ENCODE peak calls at places on chromosomes 1 and 21, in eight cellular contexts. S is IMR-90, X is neural crest cell, D is left ventricle myocardium inferior, W is RWPE2, M is colonic mucosa, C is choroid plexus epithelial cell, Y is psoas muscle. U is an unnamed sample.

GRCh38 chr21:37532868-37533780 is 166.6 kb downstream of the DYRK1A start:
- DNase-seq in S (peak), X (no peak), D (no peak), W (peak), M (no peak), C (peak), Y (no peak), U (no peak)

GRCh38 chr1:216766633-216767325 is 43.5 kb upstream of the ESRRG start:
- DNase-seq in S (no peak), X (no peak), D (no peak), W (no peak), M (no peak), C (no peak), Y (no peak), U (no peak)

GRCh38 chr1:77797991-77798390 is 18.5 kb downstream of the MIGA1 start:
- DNase-seq in S (peak), X (no peak), D (no peak), W (no peak), M (no peak), C (peak), Y (no peak), U (no peak)

GRCh38 chr1:91777196-91777595 is 108.8 kb downstream of the TGFBR3 start:
- DNase-seq in S (no peak), X (no peak), D (no peak), W (no peak), M (no peak), C (no peak), Y (no peak), U (no peak)

GRCh38 chr1:157659576-157660247 is 40.9 kb downstream of the FCRL3 start:
- DNase-seq in S (no peak), X (no peak), D (no peak), W (no peak), M (no peak), C (no peak), Y (no peak), U (no peak)

GRCh38 chr1:206700445-206701036 is 15.8 kb downstream of the MAPKAPK2 start:
- DNase-seq in S (peak), X (no peak), D (no peak), W (no peak), M (no peak), C (peak), Y (no peak), U (no peak)

GRCh38 chr21:31204801-31205200 is 139.3 kb downstream of the TIAM1 start:
- DNase-seq in S (no peak), X (no peak), D (no peak), W (no peak), M (no peak), C (no peak), Y (no peak), U (no peak)

GRCh38 chr1:195336718-195337269 is 1271.4 kb downstream of the KCNT2 start:
- DNase-seq in S (no peak), X (no peak), D (no peak), W (no peak), M (no peak), C (no peak), Y (no peak), U (no peak)

GRCh38 chr1:28246427-28246832 is 10.5 kb downstream of the ATP5IF1 start:
- DNase-seq in S (peak), X (no peak), D (no peak), W (no peak), M (peak), C (peak), Y (no peak), U (no peak)

GRCh38 chr1:32250893-32251716 is at the start of gene LCK:
- DNase-seq in S (no peak), X (no peak), D (no peak), W (no peak), M (no peak), C (no peak), Y (no peak), U (no peak)

GRCh38 chr1:145690587-145691558 is 16.3 kb downstream of the PDZK1 start:
- DNase-seq in S (peak), X (no peak), D (no peak), W (no peak), M (no peak), C (peak), Y (peak), U (no peak)

GRCh38 chr1:40451238-40451585 is 936 bp downstream of the ZFP69B start:
- DNase-seq in S (no peak), X (no peak), D (no peak), W (no peak), M (no peak), C (no peak), Y (no peak), U (no peak)

GRCh38 chr1:204520834-204521709 is 4.9 kb downstream of the MDM4 start:
- DNase-seq in S (peak), X (no peak), D (no peak), W (no peak), M (no peak), C (peak), Y (no peak), U (no peak)

GRCh38 chr1:44881011-44881632 is 38.1 kb upstream of the PTCH2 start:
- DNase-seq in S (peak), X (no peak), D (no peak), W (no peak), M (no peak), C (peak), Y (peak), U (no peak)

DNA sequence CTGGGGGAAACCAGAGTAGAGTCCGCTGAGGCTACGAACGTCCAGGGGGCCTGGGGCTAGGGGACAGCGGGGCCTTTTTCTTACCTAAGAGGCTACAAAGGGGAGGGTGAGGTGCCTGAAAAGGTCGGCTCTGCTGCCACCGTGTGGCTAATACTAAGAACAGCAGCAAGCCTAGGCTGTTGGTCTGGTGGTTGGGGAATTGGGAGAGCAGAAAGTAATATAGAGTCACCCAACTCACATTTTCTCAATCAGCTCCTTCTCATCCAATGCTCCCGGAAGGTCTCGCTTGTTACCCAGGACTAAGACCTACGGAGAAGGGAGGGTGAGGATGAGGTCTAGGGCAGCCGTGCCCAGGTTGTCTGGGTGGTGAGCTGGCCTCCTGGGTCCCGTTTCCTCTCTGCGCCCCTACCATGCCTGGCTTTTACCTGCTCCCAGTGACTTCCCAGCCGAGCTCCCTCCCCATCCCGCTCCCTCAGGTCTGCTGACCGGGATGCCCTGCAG is 9.3 kb downstream of the ARL8A start:
- DNase-seq in S (peak), X (peak), D (peak), W (no peak), M (peak), C (peak), Y (peak), U (no peak)
- TF ChIP-seq CTCF in S (peak), X (peak), D (peak), W (peak), M (peak), C (peak), Y (peak), U (peak)

GRCh38 chr21:42522771-42523170 is 9.1 kb downstream of the SLC37A1 start:
- DNase-seq in S (no peak), X (no peak), D (no peak), W (no peak), M (no peak), C (no peak), Y (no peak), U (no peak)

GRCh38 chr21:42521805-42522204 is 8.2 kb downstream of the SLC37A1 start:
- DNase-seq in S (no peak), X (no peak), D (no peak), W (no peak), M (no peak), C (no peak), Y (no peak), U (no peak)

GRCh38 chr21:42522271-42522670 is 8.6 kb downstream of the SLC37A1 start:
- DNase-seq in S (no peak), X (no peak), D (no peak), W (no peak), M (no peak), C (no peak), Y (no peak), U (no peak)

GRCh38 chr21:42521384-42521783 is 7.7 kb downstream of the SLC37A1 start:
- DNase-seq in S (no peak), X (no peak), D (no peak), W (no peak), M (no peak), C (no peak), Y (no peak), U (no peak)

GRCh38 chr21:42520628-42521253 is 7.1 kb downstream of the SLC37A1 start:
- DNase-seq in S (no peak), X (peak), D (no peak), W (no peak), M (no peak), C (peak), Y (no peak), U (no peak)
- TF ChIP-seq CTCF in S (no peak), X (peak), D (peak), W (no peak), M (no peak), C (peak), Y (no peak), U (peak)

DNA sequence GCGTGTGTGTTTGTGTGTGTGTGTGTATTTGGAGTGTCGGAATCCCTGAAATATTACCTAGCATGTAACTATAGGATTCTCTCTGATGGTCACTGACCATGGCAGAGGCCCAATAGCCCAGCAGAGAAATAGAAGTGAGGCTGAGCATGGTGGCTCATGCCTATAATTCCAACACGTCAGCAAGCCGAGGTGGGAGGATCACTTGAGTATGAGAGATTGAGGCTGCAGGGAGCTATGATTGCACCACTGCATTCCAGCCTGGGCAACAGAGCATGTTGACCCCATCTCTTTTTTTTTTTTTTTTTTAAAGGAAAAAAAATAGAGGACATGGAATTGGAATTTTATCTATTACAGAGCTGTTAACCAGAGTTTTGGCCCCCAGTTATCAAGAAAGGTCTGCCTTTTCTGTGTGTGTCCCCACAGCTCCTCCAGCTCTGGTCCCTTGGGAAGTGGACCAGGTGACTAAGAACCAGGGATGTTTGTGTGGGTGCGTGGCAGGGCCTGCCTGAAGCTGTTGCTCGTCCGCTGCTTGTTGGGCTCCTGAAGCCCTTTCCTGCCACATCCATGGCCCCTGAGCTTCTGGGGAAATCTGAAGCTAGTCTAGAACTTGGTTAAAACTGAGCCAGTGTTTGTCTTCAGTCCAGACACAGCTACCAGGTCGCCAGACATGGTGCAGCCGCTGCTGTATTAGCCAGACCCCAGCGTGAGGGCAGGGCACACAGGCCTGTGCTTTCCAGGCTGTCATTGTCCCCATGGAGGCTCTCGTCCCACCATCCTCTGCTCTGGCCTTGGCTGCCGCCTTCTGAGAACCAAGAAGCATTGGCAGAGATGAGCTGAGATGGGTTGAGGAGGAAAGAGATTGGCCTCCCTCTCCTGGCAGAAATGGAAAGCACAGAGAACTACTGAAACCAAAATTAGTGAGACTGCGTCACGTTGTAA is 25.5 kb downstream of the CAPN9 start:
- DNase-seq in S (peak), X (no peak), D (peak), W (no peak), M (peak), C (peak), Y (no peak), U (peak)
- TF ChIP-seq CTCF in S (peak), X (peak), D (peak), W (peak), M (peak), C (peak), Y (peak), U (peak)

DNA sequence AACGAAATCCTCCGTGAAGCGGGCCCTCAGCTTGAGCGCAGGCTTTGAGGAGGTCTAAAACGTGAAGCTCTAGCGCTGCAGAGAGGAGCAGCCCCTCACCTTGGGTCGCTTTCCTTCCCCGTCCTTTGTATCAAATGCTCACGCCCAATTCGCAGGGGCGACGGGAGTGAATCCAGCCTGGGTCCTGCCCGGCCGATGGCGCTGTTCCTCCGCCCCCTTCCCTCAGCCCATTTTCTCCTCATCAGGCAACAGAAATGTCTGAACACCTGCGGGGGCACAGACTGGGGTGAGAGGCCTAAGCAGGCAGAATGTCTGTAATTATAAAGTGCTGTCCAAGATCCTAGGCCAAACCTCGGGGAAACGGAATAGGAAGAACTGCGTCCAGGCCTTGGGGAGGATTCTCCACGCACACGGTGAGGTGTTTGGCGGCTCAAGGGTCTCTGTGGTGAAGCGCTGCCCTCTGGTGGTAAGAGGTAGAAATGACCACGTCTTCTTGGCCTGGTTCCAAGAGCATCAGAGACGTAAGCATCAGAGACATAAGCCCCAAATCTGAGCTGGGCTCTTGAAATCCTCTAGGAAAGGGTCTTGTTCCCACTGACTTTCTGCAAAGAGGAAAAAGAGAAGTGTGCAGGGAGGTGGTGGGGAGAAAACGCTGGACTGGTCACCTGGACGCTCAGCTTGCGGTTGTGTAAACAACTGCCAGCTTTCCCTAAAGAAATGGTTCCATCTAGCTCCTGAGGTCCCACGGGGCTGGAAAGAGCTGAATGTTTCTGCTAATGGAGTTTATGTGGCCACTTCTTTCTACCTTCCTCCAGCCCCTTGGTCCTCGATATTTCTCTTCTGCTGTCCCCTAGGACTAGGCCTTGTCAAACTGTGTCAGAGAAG is 92.1 kb upstream of the CD53 start:
- DNase-seq in S (peak), X (peak), D (peak), W (no peak), M (peak), C (peak), Y (peak), U (no peak)
- TF ChIP-seq CTCF in S (peak), X (peak), D (peak), W (peak), M (peak), C (peak), Y (peak), U (peak)

GRCh38 chr1:35298464-35298863 is 30.0 kb downstream of the ZMYM4 start:
- DNase-seq in S (peak), X (no peak), D (no peak), W (no peak), M (peak), C (peak), Y (no peak), U (no peak)
- TF ChIP-seq CTCF in S (peak), X (no peak), D (peak), W (peak), M (peak), C (peak), Y (peak), U (peak)

DNA sequence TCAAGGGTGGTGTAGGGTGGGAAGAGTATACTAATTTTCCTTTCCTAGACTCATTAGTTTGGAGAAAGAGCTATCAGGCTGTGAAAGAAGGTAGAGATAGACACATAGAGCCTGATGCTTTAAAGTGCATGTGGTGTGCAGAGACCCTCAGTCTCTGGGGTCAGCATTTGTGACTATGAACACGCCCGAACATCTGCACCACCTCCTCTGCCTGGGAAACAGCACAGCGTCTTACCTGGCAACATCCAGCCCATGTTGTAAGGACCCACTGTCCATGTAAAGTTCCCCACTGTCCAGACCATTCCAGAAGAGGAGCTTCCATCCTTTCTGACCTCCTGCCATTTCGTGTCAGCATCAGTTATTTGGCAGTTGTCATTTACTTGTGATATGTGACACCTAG is 83.4 kb downstream of the KCND3 start:
- DNase-seq in S (no peak), X (no peak), D (no peak), W (no peak), M (no peak), C (no peak), Y (no peak), U (no peak)
- TF ChIP-seq CTCF in S (no peak), X (no peak), D (no peak), W (no peak), M (no peak), C (no peak), Y (no peak), U (no peak)

DNA sequence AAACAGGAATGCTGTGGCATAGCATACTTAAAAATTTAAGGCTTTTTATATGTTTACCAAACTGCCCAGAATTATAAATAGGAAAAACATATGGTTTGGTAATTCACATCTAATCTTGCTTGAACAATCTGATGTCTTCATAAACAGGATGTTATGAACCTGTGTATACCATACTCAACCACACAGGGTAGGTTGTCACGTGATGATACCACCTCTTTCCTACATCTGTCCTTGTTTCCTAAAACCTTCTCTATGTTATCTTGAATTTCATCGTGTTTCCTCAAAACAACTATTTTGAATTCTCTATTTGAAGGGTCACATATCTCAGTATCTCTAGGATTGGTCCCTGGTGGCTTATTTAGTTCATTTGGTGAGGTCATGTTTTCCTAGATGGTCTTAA is 631.0 kb upstream of the PKN2 start:
- DNase-seq in S (no peak), X (no peak), D (no peak), W (no peak), M (no peak), C (no peak), Y (no peak), U (no peak)
- TF ChIP-seq CTCF in S (no peak), X (no peak), D (no peak), W (no peak), M (no peak), C (no peak), Y (no peak), U (no peak)